ENCODE peak calls at places on chromosomes 6 and 20, in five cellular contexts. One of them, this sample, is unnamed.

GRCh38 chr6:161088676-161089328 is 97.2 kb downstream of the MAP3K4 start:
- DNase-seq in left ventricle myocardium inferior: no peak
- DNase-seq in foreskin fibroblast: peak; percentile 30
- DNase-seq in neural progenitor cell: peak; percentile 8
- DNase-seq in thoracic aorta: no peak
- DNase-seq in this sample: no peak

GRCh38 chr6:19301980-19302379 is 535.2 kb upstream of the ID4 start:
- DNase-seq in foreskin fibroblast: peak; percentile 16
- DNase-seq in neural progenitor cell: peak; percentile 40
- DNase-seq in left ventricle myocardium inferior: no peak
- DNase-seq in thoracic aorta: no peak
- DNase-seq in this sample: no peak

GRCh38 chr20:3628502-3629314 is 34.5 kb downstream of the GFRA4 start:
- DNase-seq in left ventricle myocardium inferior: no peak
- DNase-seq in thoracic aorta: no peak
- DNase-seq in foreskin fibroblast: no peak
- DNase-seq in neural progenitor cell: no peak
- DNase-seq in this sample: no peak

GRCh38 chr6:84137989-84138575 is 89.4 kb downstream of the CEP162 start:
- DNase-seq in foreskin fibroblast: peak; percentile 9
- DNase-seq in thoracic aorta: no peak
- DNase-seq in neural progenitor cell: no peak
- DNase-seq in left ventricle myocardium inferior: no peak
- DNase-seq in this sample: peak; percentile 13

GRCh38 chr6:34584694-34585093 is 28.6 kb upstream of the SPDEF start:
- DNase-seq in foreskin fibroblast: no peak
- DNase-seq in thoracic aorta: no peak
- DNase-seq in left ventricle myocardium inferior: no peak
- DNase-seq in neural progenitor cell: no peak
- DNase-seq in this sample: no peak

GRCh38 chr20:22652685-22653568 is 68.6 kb upstream of the FOXA2 start:
- DNase-seq in foreskin fibroblast: no peak
- DNase-seq in left ventricle myocardium inferior: no peak
- DNase-seq in thoracic aorta: no peak
- DNase-seq in neural progenitor cell: peak; percentile 43
- DNase-seq in this sample: no peak

GRCh38 chr6:18314317-18314997 is 50.1 kb upstream of the DEK start:
- DNase-seq in thoracic aorta: no peak
- DNase-seq in foreskin fibroblast: no peak
- DNase-seq in neural progenitor cell: no peak
- DNase-seq in left ventricle myocardium inferior: no peak
- DNase-seq in this sample: no peak

GRCh38 chr6:11050735-11051134 is 6.6 kb upstream of the ELOVL2 start:
- DNase-seq in left ventricle myocardium inferior: no peak
- DNase-seq in thoracic aorta: no peak
- DNase-seq in neural progenitor cell: no peak
- DNase-seq in foreskin fibroblast: no peak
- DNase-seq in this sample: no peak

GRCh38 chr20:309841-310644 is 12.7 kb downstream of the ZCCHC3 start:
- DNase-seq in left ventricle myocardium inferior: peak; percentile 98
- DNase-seq in thoracic aorta: peak; percentile 99
- DNase-seq in neural progenitor cell: peak; percentile 100
- DNase-seq in foreskin fibroblast: peak; percentile 100
- DNase-seq in this sample: peak; percentile 97

GRCh38 chr6:134171517-134171916 is 119.1 kb upstream of the SLC2A12 start:
- DNase-seq in foreskin fibroblast: peak; percentile 6
- DNase-seq in left ventricle myocardium inferior: no peak
- DNase-seq in neural progenitor cell: no peak
- DNase-seq in thoracic aorta: no peak
- DNase-seq in this sample: no peak

GRCh38 chr6:137705166-137706064 is 161.6 kb upstream of the TNFAIP3 start:
- DNase-seq in neural progenitor cell: peak; percentile 67
- DNase-seq in foreskin fibroblast: peak; percentile 87
- DNase-seq in thoracic aorta: no peak
- DNase-seq in left ventricle myocardium inferior: peak; percentile 56
- DNase-seq in this sample: peak; percentile 18

GRCh38 chr20:61748376-61748775 is 317.3 kb downstream of the TAF4 start:
- DNase-seq in foreskin fibroblast: no peak
- DNase-seq in left ventricle myocardium inferior: no peak
- DNase-seq in neural progenitor cell: no peak
- DNase-seq in thoracic aorta: no peak
- DNase-seq in this sample: peak; percentile 31

GRCh38 chr20:10565191-10565921 is 108.4 kb downstream of the JAG1 start:
- DNase-seq in neural progenitor cell: no peak
- DNase-seq in foreskin fibroblast: peak; percentile 91
- DNase-seq in thoracic aorta: no peak
- DNase-seq in left ventricle myocardium inferior: no peak
- DNase-seq in this sample: peak; percentile 19

GRCh38 chr20:57126481-57127092 is 139.9 kb downstream of the BMP7 start:
- DNase-seq in left ventricle myocardium inferior: no peak
- DNase-seq in foreskin fibroblast: peak; percentile 21
- DNase-seq in thoracic aorta: no peak
- DNase-seq in neural progenitor cell: no peak
- DNase-seq in this sample: no peak

GRCh38 chr20:33733654-33734576 is 2.1 kb downstream of the ZNF341 start:
- DNase-seq in thoracic aorta: no peak
- DNase-seq in neural progenitor cell: no peak
- DNase-seq in left ventricle myocardium inferior: peak; percentile 29
- DNase-seq in foreskin fibroblast: peak; percentile 86
- DNase-seq in this sample: no peak

GRCh38 chr20:16064991-16065707 is 508.1 kb downstream of the KIF16B start:
- DNase-seq in neural progenitor cell: no peak
- DNase-seq in thoracic aorta: no peak
- DNase-seq in left ventricle myocardium inferior: no peak
- DNase-seq in foreskin fibroblast: peak; percentile 15
- DNase-seq in this sample: no peak

DNA sequence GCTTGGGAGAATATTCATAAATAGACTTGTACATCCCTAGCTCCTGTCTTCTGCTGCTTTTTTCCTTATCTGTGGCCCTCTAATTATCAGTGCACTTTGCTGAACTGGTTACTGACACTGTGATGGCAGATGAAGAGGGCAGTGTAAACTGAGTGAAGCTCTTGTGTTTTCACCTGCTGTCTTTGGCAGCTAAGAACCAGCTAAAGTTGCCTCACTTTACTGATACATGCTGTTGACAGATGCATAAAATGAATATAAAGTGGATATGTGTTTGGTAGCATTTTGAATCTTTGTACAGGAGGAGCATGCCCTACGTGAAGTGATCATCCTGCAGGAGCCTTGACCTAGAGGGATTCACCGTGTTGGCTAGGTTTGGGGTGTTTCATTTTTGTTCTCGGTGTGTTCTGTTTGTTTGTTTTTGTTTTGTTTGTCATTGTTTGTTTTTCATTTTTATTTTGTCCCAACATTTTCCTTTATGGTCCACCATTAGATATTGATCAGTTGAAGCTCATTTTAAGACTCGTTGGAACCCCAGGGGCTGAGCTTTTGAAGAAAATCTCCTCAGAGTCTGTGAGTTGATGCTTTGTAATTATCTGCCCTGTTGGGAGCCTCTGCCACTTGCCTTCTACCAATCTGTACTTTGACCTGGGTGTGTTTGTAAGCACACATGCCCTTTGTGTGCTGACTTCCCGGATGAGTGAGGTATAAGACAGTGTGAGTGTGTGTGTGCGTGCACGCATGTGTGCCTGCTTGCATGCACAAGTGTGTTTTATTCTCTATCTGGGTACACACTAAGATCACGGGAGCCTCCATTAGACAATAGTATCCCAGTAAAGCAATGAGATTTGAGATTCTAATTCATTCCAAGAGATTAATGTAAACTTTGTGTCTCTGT is 34.6 kb upstream of the MAPK13 start:
- DNase-seq in neural progenitor cell: no peak
- DNase-seq in left ventricle myocardium inferior: no peak
- DNase-seq in thoracic aorta: no peak
- DNase-seq in foreskin fibroblast: no peak
- DNase-seq in this sample: no peak
- TF ChIP-seq CTCF in neural progenitor cell: no peak
- TF ChIP-seq CTCF in left ventricle myocardium inferior: peak; percentile 10
- TF ChIP-seq CTCF in thoracic aorta: peak; percentile 2
- TF ChIP-seq CTCF in foreskin fibroblast: no peak
- TF ChIP-seq CTCF in this sample: no peak

DNA sequence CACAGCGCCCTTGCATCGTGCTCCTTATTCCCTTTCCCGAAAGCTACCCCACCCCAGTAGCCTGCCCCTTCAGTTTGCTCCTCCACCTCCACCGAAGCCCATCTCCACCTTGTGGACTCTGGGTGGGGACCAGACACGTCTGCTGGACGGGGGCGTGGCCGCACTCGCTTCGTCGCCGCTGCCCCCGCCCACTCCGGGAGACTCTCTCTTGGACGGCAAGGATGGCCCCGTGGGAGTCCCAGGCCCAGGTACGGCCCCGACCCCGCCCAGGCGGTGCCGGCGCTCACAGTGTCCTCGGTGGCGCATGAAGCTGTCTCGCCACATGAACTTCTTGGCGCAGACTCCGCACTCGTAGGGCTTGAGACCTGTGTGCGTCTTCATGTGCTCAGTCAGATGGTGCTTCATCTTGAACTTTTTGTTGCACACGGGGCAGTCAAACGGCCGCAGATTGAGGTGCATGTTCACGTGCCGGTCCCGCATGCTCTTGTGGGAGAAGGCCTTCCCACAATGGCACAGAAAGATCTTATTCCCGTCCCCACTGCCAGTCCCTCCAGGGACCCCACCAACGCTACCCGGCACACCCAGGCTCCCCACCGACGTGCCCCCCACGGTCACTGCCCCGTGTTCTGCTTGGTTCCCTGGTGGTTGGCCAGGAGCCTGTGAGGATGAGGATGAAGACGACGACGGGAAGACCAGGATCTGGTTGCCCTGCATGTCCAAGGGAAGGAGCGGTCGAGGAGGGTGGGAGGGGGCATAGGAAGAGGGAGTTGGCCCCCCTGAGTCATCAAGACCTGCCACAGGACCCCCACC is 1.3 kb upstream of the TAPBP start:
- DNase-seq in neural progenitor cell: peak; percentile 43
- DNase-seq in thoracic aorta: no peak
- DNase-seq in foreskin fibroblast: peak; percentile 63
- DNase-seq in left ventricle myocardium inferior: peak; percentile 54
- DNase-seq in this sample: no peak
- H3K4me3 ChIP-seq in neural progenitor cell: peak overlapping the region; percentile 54
- H3K4me3 ChIP-seq in thoracic aorta: peak overlapping the region; percentile 71
- H3K4me3 ChIP-seq in foreskin fibroblast: peak overlapping the region; percentile 97
- H3K4me3 ChIP-seq in left ventricle myocardium inferior: peak overlapping the region; percentile 88
- H3K4me3 ChIP-seq in this sample: peak overlapping the region; percentile 84

GRCh38 chr20:18133962-18134361 is 3.7 kb upstream of the KAT14 start:
- DNase-seq in foreskin fibroblast: peak; percentile 7
- DNase-seq in left ventricle myocardium inferior: no peak
- DNase-seq in thoracic aorta: no peak
- DNase-seq in neural progenitor cell: no peak
- DNase-seq in this sample: no peak
- TF ChIP-seq CTCF in foreskin fibroblast: no peak
- TF ChIP-seq CTCF in left ventricle myocardium inferior: no peak
- TF ChIP-seq CTCF in thoracic aorta: no peak
- TF ChIP-seq CTCF in neural progenitor cell: no peak
- TF ChIP-seq CTCF in this sample: no peak

GRCh38 chr6:152863618-152864326 is 113.2 kb downstream of the VIP start:
- DNase-seq in foreskin fibroblast: peak; percentile 84
- DNase-seq in neural progenitor cell: peak; percentile 83
- DNase-seq in left ventricle myocardium inferior: peak; percentile 16
- DNase-seq in thoracic aorta: peak; percentile 21
- DNase-seq in this sample: peak; percentile 78
- H3K4me3 ChIP-seq in foreskin fibroblast: no peak overlapping the region
- H3K4me3 ChIP-seq in neural progenitor cell: no peak overlapping the region
- H3K4me3 ChIP-seq in left ventricle myocardium inferior: no peak overlapping the region
- H3K4me3 ChIP-seq in thoracic aorta: no peak overlapping the region
- H3K4me3 ChIP-seq in this sample: no peak overlapping the region

DNA sequence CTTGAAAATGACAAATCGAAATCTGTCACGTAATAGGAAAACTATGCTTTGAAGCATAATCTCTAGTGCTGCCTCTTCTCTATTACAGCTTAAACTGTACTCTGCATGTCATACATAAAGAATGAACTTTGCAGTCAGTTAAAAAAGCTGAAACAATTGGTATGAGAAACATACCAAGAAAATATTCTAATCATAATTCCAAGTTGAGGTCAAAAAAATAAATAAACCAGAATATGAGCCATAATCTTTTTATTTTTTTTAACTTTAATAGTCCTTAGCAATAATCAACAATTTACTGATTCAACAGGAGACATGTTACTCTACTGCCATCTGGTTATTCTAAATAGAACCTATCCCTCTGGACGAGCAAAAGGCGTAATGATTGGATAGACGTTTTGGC is 224.3 kb upstream of the FLRT3 start:
- DNase-seq in foreskin fibroblast: peak; percentile 73
- DNase-seq in left ventricle myocardium inferior: no peak
- DNase-seq in thoracic aorta: no peak
- DNase-seq in neural progenitor cell: no peak
- DNase-seq in this sample: no peak
- TF ChIP-seq CTCF in foreskin fibroblast: no peak
- TF ChIP-seq CTCF in left ventricle myocardium inferior: no peak
- TF ChIP-seq CTCF in thoracic aorta: no peak
- TF ChIP-seq CTCF in neural progenitor cell: no peak
- TF ChIP-seq CTCF in this sample: no peak

GRCh38 chr6:27772261-27773001 is 139.8 kb downstream of the OR2B2 start:
- DNase-seq in neural progenitor cell: peak; percentile 92
- DNase-seq in left ventricle myocardium inferior: peak; percentile 84
- DNase-seq in thoracic aorta: no peak
- DNase-seq in foreskin fibroblast: peak; percentile 91
- DNase-seq in this sample: peak; percentile 42

GRCh38 chr6:27770724-27771123 is 141.5 kb downstream of the OR2B2 start:
- DNase-seq in thoracic aorta: no peak
- DNase-seq in foreskin fibroblast: no peak
- DNase-seq in neural progenitor cell: no peak
- DNase-seq in left ventricle myocardium inferior: no peak
- DNase-seq in this sample: no peak

GRCh38 chr6:27767851-27768250 is 144.3 kb downstream of the OR2B2 start:
- DNase-seq in thoracic aorta: no peak
- DNase-seq in foreskin fibroblast: no peak
- DNase-seq in left ventricle myocardium inferior: no peak
- DNase-seq in neural progenitor cell: no peak
- DNase-seq in this sample: no peak

GRCh38 chr6:27768556-27768955 is 143.6 kb downstream of the OR2B2 start:
- DNase-seq in neural progenitor cell: no peak
- DNase-seq in left ventricle myocardium inferior: no peak
- DNase-seq in foreskin fibroblast: no peak
- DNase-seq in thoracic aorta: no peak
- DNase-seq in this sample: no peak

GRCh38 chr6:27771240-27771639 is 141.0 kb downstream of the OR2B2 start:
- DNase-seq in foreskin fibroblast: no peak
- DNase-seq in thoracic aorta: no peak
- DNase-seq in left ventricle myocardium inferior: no peak
- DNase-seq in neural progenitor cell: peak; percentile 52
- DNase-seq in this sample: no peak
- H3K4me3 ChIP-seq in foreskin fibroblast: no peak overlapping the region
- H3K4me3 ChIP-seq in thoracic aorta: no peak overlapping the region
- H3K4me3 ChIP-seq in left ventricle myocardium inferior: no peak overlapping the region
- H3K4me3 ChIP-seq in neural progenitor cell: peak overlapping the region; percentile 44
- H3K4me3 ChIP-seq in this sample: no peak overlapping the region